ENCODE peak calls at places on chromosomes 3 and 15, in eight cellular contexts. One of them, this sample, is unnamed.
A peak's percentile ranks its signal among the peaks of the same experiment; 100 is the strongest.

GRCh38 chr15:90807074-90807646 is 61.2 kb upstream of the FURIN start:
- DNase-seq in upper lobe of left lung: no peak
- DNase-seq in stomach: no peak
- DNase-seq in IMR-90: no peak
- DNase-seq in body of pancreas: no peak
- DNase-seq in sigmoid colon: no peak
- DNase-seq in K562: no peak
- DNase-seq in GM12892: no peak
- DNase-seq in this sample: no peak

GRCh38 chr15:84638103-84638502 is 16.0 kb downstream of the WDR73 start:
- DNase-seq in upper lobe of left lung: no peak
- DNase-seq in stomach: no peak
- DNase-seq in IMR-90: peak; percentile 22
- DNase-seq in body of pancreas: peak; percentile 33
- DNase-seq in sigmoid colon: no peak
- DNase-seq in K562: peak; percentile 61
- DNase-seq in GM12892: no peak
- DNase-seq in this sample: no peak

GRCh38 chr15:57306305-57306943 is 69.9 kb upstream of the CGNL1 start:
- DNase-seq in upper lobe of left lung: peak; percentile 99
- DNase-seq in stomach: peak; percentile 92
- DNase-seq in IMR-90: peak; percentile 28
- DNase-seq in body of pancreas: peak; percentile 87
- DNase-seq in sigmoid colon: peak; percentile 89
- DNase-seq in K562: peak; percentile 87
- DNase-seq in GM12892: peak; percentile 92
- DNase-seq in this sample: peak; percentile 74

GRCh38 chr15:52238149-52238548 is 47.0 kb upstream of the GNB5 start:
- DNase-seq in upper lobe of left lung: no peak
- DNase-seq in stomach: no peak
- DNase-seq in IMR-90: no peak
- DNase-seq in body of pancreas: no peak
- DNase-seq in sigmoid colon: no peak
- DNase-seq in K562: no peak
- DNase-seq in GM12892: no peak
- DNase-seq in this sample: no peak

GRCh38 chr15:33011976-33012375 is 182.5 kb downstream of the FMN1 start:
- DNase-seq in upper lobe of left lung: no peak
- DNase-seq in stomach: no peak
- DNase-seq in IMR-90: no peak
- DNase-seq in body of pancreas: no peak
- DNase-seq in sigmoid colon: no peak
- DNase-seq in K562: no peak
- DNase-seq in GM12892: no peak
- DNase-seq in this sample: no peak

GRCh38 chr15:28165791-28166190 is 66.7 kb upstream of the OCA2 start:
- DNase-seq in upper lobe of left lung: no peak
- DNase-seq in stomach: no peak
- DNase-seq in IMR-90: no peak
- DNase-seq in body of pancreas: no peak
- DNase-seq in sigmoid colon: no peak
- DNase-seq in K562: no peak
- DNase-seq in GM12892: no peak
- DNase-seq in this sample: no peak

GRCh38 chr3:190366145-190366544 is 21.8 kb upstream of the CLDN16 start:
- DNase-seq in upper lobe of left lung: no peak
- DNase-seq in stomach: no peak
- DNase-seq in IMR-90: no peak
- DNase-seq in body of pancreas: no peak
- DNase-seq in sigmoid colon: no peak
- DNase-seq in K562: no peak
- DNase-seq in GM12892: no peak
- DNase-seq in this sample: no peak

GRCh38 chr15:29939404-29939803 is 117.1 kb upstream of the TJP1 start:
- DNase-seq in upper lobe of left lung: no peak
- DNase-seq in stomach: no peak
- DNase-seq in IMR-90: peak; percentile 47
- DNase-seq in body of pancreas: no peak
- DNase-seq in sigmoid colon: no peak
- DNase-seq in K562: no peak
- DNase-seq in GM12892: no peak
- DNase-seq in this sample: peak; percentile 47

GRCh38 chr15:94838281-94838680 is 606.9 kb downstream of the MCTP2 start:
- DNase-seq in upper lobe of left lung: no peak
- DNase-seq in stomach: no peak
- DNase-seq in IMR-90: no peak
- DNase-seq in body of pancreas: no peak
- DNase-seq in sigmoid colon: no peak
- DNase-seq in K562: no peak
- DNase-seq in GM12892: no peak
- DNase-seq in this sample: no peak

GRCh38 chr3:148372476-148372875 is 325.2 kb upstream of the AGTR1 start:
- DNase-seq in upper lobe of left lung: no peak
- DNase-seq in stomach: no peak
- DNase-seq in IMR-90: no peak
- DNase-seq in body of pancreas: peak; percentile 18
- DNase-seq in sigmoid colon: no peak
- DNase-seq in K562: no peak
- DNase-seq in GM12892: no peak
- DNase-seq in this sample: no peak

GRCh38 chr15:86725628-86726027 is 646.0 kb downstream of the AGBL1 start:
- DNase-seq in upper lobe of left lung: no peak
- DNase-seq in stomach: no peak
- DNase-seq in IMR-90: no peak
- DNase-seq in body of pancreas: no peak
- DNase-seq in sigmoid colon: no peak
- DNase-seq in K562: no peak
- DNase-seq in GM12892: no peak
- DNase-seq in this sample: no peak

GRCh38 chr15:101256756-101257155 is 4.9 kb upstream of the CHSY1 start:
- DNase-seq in upper lobe of left lung: no peak
- DNase-seq in stomach: no peak
- DNase-seq in IMR-90: no peak
- DNase-seq in body of pancreas: no peak
- DNase-seq in sigmoid colon: no peak
- DNase-seq in K562: no peak
- DNase-seq in GM12892: no peak
- DNase-seq in this sample: no peak

GRCh38 chr3:150300376-150300775 is 107.7 kb upstream of the TSC22D2 start:
- DNase-seq in upper lobe of left lung: no peak
- DNase-seq in stomach: no peak
- DNase-seq in IMR-90: no peak
- DNase-seq in body of pancreas: no peak
- DNase-seq in sigmoid colon: no peak
- DNase-seq in K562: no peak
- DNase-seq in GM12892: no peak
- DNase-seq in this sample: no peak

DNA sequence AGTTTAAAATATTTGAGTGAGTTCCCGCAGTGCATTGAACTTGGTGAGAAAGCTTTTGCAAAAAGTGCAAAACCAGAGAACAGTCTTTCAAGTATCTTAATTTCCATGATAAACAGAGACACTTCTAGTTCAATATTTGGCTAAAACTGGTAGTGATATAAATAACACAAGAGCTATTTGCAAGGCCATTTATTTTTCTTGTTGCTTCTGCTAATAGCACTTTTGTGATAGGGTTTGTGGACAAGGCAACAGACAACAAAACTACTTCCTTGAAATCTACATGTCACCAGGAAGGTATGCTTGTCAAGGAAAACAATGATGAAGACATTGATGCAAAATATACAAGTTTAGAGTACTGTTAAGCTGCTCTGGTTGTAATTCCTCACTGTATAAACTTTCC is 1225.1 kb downstream of the OTOL1 start:
- DNase-seq in upper lobe of left lung: no peak
- DNase-seq in stomach: no peak
- DNase-seq in IMR-90: no peak
- DNase-seq in body of pancreas: no peak
- DNase-seq in sigmoid colon: no peak
- DNase-seq in K562: no peak
- DNase-seq in GM12892: no peak
- DNase-seq in this sample: no peak
- TF ChIP-seq POLR2A in upper lobe of left lung: no peak
- TF ChIP-seq POLR2A in stomach: no peak
- TF ChIP-seq POLR2A in IMR-90: no peak
- TF ChIP-seq POLR2A in body of pancreas: no peak
- TF ChIP-seq POLR2A in sigmoid colon: no peak
- TF ChIP-seq POLR2A in K562: no peak
- TF ChIP-seq POLR2A in GM12892: no peak
- TF ChIP-seq POLR2A in this sample: no peak

GRCh38 chr3:107432646-107433045 is 55.4 kb downstream of the CCDC54 start:
- DNase-seq in upper lobe of left lung: peak; percentile 15
- DNase-seq in stomach: no peak
- DNase-seq in IMR-90: no peak
- DNase-seq in body of pancreas: no peak
- DNase-seq in sigmoid colon: no peak
- DNase-seq in K562: no peak
- DNase-seq in GM12892: no peak
- DNase-seq in this sample: no peak

GRCh38 chr3:107432013-107432515 is 54.8 kb downstream of the CCDC54 start:
- DNase-seq in upper lobe of left lung: no peak
- DNase-seq in stomach: no peak
- DNase-seq in IMR-90: peak; percentile 10
- DNase-seq in body of pancreas: no peak
- DNase-seq in sigmoid colon: no peak
- DNase-seq in K562: no peak
- DNase-seq in GM12892: no peak
- DNase-seq in this sample: no peak

GRCh38 chr3:107430214-107431047 is 53.2 kb downstream of the CCDC54 start:
- DNase-seq in upper lobe of left lung: no peak
- DNase-seq in stomach: no peak
- DNase-seq in IMR-90: peak; percentile 19
- DNase-seq in body of pancreas: no peak
- DNase-seq in sigmoid colon: no peak
- DNase-seq in K562: no peak
- DNase-seq in GM12892: no peak
- DNase-seq in this sample: no peak

GRCh38 chr3:107431048-107431297 is 53.7 kb downstream of the CCDC54 start:
- DNase-seq in upper lobe of left lung: no peak
- DNase-seq in stomach: no peak
- DNase-seq in IMR-90: peak; percentile 1
- DNase-seq in body of pancreas: no peak
- DNase-seq in sigmoid colon: peak; percentile 70
- DNase-seq in K562: no peak
- DNase-seq in GM12892: no peak
- DNase-seq in this sample: no peak

DNA sequence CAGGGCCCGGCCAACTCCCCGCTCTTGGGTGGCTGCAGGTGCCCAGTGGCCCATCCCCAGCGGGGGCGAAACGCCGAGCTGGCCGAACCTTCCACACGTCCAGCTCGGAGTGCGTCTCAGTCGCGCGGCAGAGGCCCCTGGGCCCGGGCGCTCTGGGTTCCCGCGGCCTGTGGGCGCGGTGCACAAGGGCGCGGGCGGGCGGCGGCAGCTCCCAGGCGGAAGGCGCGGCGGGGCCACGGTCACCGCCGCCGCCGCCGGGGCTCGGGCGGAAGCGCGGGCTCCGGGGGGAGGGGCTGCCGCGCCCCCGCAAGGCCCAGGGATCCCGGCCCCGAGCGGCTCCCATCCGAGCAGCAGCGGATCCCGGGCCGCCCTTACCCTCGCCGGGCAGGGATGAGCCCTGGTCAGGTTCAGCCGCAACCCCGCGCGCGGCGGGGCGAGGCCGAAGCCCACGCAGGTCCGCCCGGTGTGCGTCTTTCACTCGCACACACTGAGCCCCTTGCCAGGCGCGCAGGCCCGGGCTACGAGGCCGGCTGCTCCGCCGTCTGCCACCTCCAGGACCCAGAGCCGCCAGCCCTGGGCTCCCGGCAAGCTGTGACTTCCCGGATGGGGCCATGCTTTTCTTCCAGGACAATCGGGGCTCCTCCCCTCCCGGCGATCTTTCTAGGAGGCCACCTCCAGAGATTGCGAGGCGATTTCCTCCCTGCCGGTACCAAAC is 54.2 kb downstream of the CCDC54 start:
- DNase-seq in upper lobe of left lung: peak; percentile 93
- DNase-seq in stomach: peak; percentile 61
- DNase-seq in IMR-90: peak; percentile 50
- DNase-seq in body of pancreas: peak; percentile 74
- DNase-seq in sigmoid colon: peak; percentile 86
- DNase-seq in K562: peak; percentile 38
- DNase-seq in GM12892: peak; percentile 34
- DNase-seq in this sample: peak; percentile 72
- TF ChIP-seq POLR2A in upper lobe of left lung: peak; percentile 36
- TF ChIP-seq POLR2A in stomach: no peak
- TF ChIP-seq POLR2A in IMR-90: no peak
- TF ChIP-seq POLR2A in body of pancreas: peak; percentile 89
- TF ChIP-seq POLR2A in sigmoid colon: no peak
- TF ChIP-seq POLR2A in K562: no peak
- TF ChIP-seq POLR2A in GM12892: no peak
- TF ChIP-seq POLR2A in this sample: peak; percentile 68

GRCh38 chr3:41163399-41163798 is 35.9 kb upstream of the CTNNB1 start:
- DNase-seq in upper lobe of left lung: no peak
- DNase-seq in stomach: no peak
- DNase-seq in IMR-90: no peak
- DNase-seq in body of pancreas: no peak
- DNase-seq in sigmoid colon: no peak
- DNase-seq in K562: no peak
- DNase-seq in GM12892: no peak
- DNase-seq in this sample: no peak
- TF ChIP-seq POLR2A in upper lobe of left lung: no peak
- TF ChIP-seq POLR2A in stomach: no peak
- TF ChIP-seq POLR2A in IMR-90: no peak
- TF ChIP-seq POLR2A in body of pancreas: no peak
- TF ChIP-seq POLR2A in sigmoid colon: no peak
- TF ChIP-seq POLR2A in K562: no peak
- TF ChIP-seq POLR2A in GM12892: no peak
- TF ChIP-seq POLR2A in this sample: no peak

DNA sequence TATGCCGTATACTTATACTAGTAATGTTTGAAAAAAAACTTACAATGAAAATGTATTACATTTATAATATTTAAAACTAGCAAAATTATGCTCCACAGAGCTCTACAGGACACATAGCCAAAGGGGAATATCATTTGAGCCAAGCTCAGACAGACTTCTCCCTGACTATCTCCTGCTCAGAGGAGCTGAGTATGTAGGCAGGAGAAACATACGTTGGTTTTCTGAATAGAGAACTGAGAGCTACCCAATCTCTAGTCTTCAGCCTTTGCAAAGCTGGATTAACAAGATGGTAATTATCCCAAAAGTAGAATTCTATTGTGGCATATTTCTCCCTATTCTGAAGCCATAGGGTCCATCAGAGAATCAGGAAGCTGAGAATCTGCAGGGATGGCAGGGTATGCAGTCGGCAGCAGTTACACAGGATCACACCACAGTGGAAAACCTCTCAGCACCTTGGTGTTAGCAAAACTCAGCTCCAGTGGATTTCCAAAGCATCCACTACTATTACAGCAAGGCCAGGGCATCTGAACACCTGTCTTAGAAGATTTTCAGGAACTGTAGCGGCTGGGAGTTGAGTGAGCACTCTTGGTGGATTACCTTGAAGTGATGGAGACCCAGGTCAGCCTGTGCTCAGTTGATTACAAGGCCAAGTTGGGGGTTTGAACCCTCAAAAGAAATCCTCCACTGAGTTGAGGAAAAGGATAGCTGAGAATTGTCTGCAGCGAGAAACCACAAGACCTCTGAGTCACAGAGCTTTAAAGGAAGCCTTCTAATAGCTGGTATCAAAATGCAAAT is 30.1 kb downstream of the GPR15 start:
- DNase-seq in upper lobe of left lung: no peak
- DNase-seq in stomach: no peak
- DNase-seq in IMR-90: peak; percentile 12
- DNase-seq in body of pancreas: no peak
- DNase-seq in sigmoid colon: no peak
- DNase-seq in K562: no peak
- DNase-seq in GM12892: no peak
- DNase-seq in this sample: no peak
- TF ChIP-seq POLR2A in upper lobe of left lung: no peak
- TF ChIP-seq POLR2A in stomach: no peak
- TF ChIP-seq POLR2A in IMR-90: no peak
- TF ChIP-seq POLR2A in body of pancreas: no peak
- TF ChIP-seq POLR2A in sigmoid colon: no peak
- TF ChIP-seq POLR2A in K562: no peak
- TF ChIP-seq POLR2A in GM12892: peak; percentile 88
- TF ChIP-seq POLR2A in this sample: no peak

This sample was measured in H54.